ENCODE peak calls at places on chromosomes 13 and 19, in five cellular contexts. G, E, S, W and X are unnamed samples.

GRCh38 chr13:91112191-91112579 is 235.3 kb upstream of the MIR17HG start:
- DNase-seq in G (no peak), S (no peak), E (no peak), W (no peak), X (no peak)

GRCh38 chr19:18832331-18833140 is 777 bp downstream of the UPF1 start:
- DNase-seq in E (no peak), G (no peak), S (peak), W (peak), X (no peak)

GRCh38 chr13:80338781-80339577 is 1.9 kb downstream of the SPRY2 start:
- DNase-seq in E (peak), S (peak), W (peak), G (peak), X (peak)

GRCh38 chr19:17775245-17775927 is 19.6 kb upstream of the B3GNT3 start:
- DNase-seq in S (peak), W (no peak), G (no peak), E (no peak), X (no peak)

GRCh38 chr19:3366104-3366760 is at the start of gene NFIC:
- DNase-seq in E (peak), S (peak), G (peak), W (peak), X (peak)

GRCh38 chr13:49279885-49280284 is 32.2 kb downstream of the CDADC1 start:
- DNase-seq in G (no peak), E (no peak), W (no peak), S (no peak), X (no peak)

GRCh38 chr19:5681446-5682292 is 842 bp downstream of the HSD11B1L start:
- DNase-seq in S (no peak), W (no peak), G (no peak), E (no peak), X (no peak)

GRCh38 chr13:77002590-77003190 is 10.8 kb downstream of the CLN5 start:
- DNase-seq in S (peak), E (no peak), G (no peak), W (peak), X (peak)

GRCh38 chr13:98468929-98469328 is 108.0 kb downstream of the STK24 start:
- DNase-seq in S (no peak), E (no peak), W (no peak), G (no peak), X (no peak)

GRCh38 chr19:45276284-45276687 is 25.2 kb downstream of the MARK4 start:
- DNase-seq in G (no peak), W (no peak), S (peak), E (no peak), X (no peak)

GRCh38 chr19:45008554-45008953 is 7.3 kb downstream of the RELB start:
- DNase-seq in G (no peak), S (no peak), E (no peak), W (no peak), X (no peak)

GRCh38 chr13:34156841-34157365 is 339.0 kb downstream of the RFC3 start:
- DNase-seq in W (peak), G (peak), S (peak), E (peak), X (peak)

GRCh38 chr19:2479556-2480194 is 3.7 kb downstream of the GADD45B start:
- DNase-seq in G (no peak), E (no peak), W (no peak), S (no peak), X (no peak)

GRCh38 chr19:42569193-42569592 is 25.5 kb downstream of the CEACAM8 start:
- DNase-seq in W (no peak), S (no peak), E (no peak), G (no peak), X (no peak)

GRCh38 chr13:43303040-43303729 is 279.8 kb downstream of the DNAJC15 start:
- DNase-seq in E (no peak), S (peak), W (peak), G (no peak), X (peak)

GRCh38 chr13:99859178-99860177 is 112.1 kb downstream of the ZIC5 start:
- DNase-seq in S (no peak), W (peak), G (no peak), E (no peak), X (no peak)

GRCh38 chr13:92473736-92474465 is 752.7 kb upstream of the GPC6 start:
- DNase-seq in S (no peak), G (no peak), E (no peak), W (no peak), X (no peak)

GRCh38 chr19:13002389-13002898 is 7.2 kb downstream of the NFIX start:
- DNase-seq in E (peak), G (no peak), S (peak), W (no peak), X (no peak)

GRCh38 chr13:62643799-62644484 is 1228.3 kb upstream of the PCDH20 start:
- DNase-seq in S (no peak), W (peak), G (no peak), E (no peak), X (no peak)

GRCh38 chr13:51804295-51805172 is 571 bp upstream of the DHRS12 start:
- DNase-seq in S (no peak), W (peak), G (no peak), E (no peak), X (no peak)

GRCh38 chr13:36101157-36101556 is 30.0 kb downstream of the DCLK1 start:
- DNase-seq in E (no peak), W (no peak), G (no peak), S (no peak), X (no peak)

GRCh38 chr13:20270163-20270865 is 38.2 kb upstream of the GJB6 start:
- DNase-seq in W (no peak), E (no peak), G (no peak), S (no peak), X (peak)

GRCh38 chr19:13053761-13054604 is 48.7 kb downstream of the LYL1 start:
- DNase-seq in S (peak), W (no peak), G (peak), E (peak), X (peak)

GRCh38 chr19:13396256-13397080 is 109.8 kb downstream of the CACNA1A start:
- DNase-seq in E (no peak), W (peak), S (peak), G (no peak), X (peak)

GRCh38 chr13:108915095-108915633 is 285.8 kb downstream of the MYO16 start:
- DNase-seq in E (no peak), G (no peak), W (peak), S (peak), X (peak)

GRCh38 chr13:89097994-89098393 is 1426.8 kb downstream of the SLITRK5 start:
- DNase-seq in W (no peak), S (no peak), G (no peak), E (no peak), X (no peak)

GRCh38 chr19:47819841-47820244 is 1.9 kb upstream of the CRX start:
- DNase-seq in E (no peak), W (peak), S (no peak), G (no peak), X (no peak)

GRCh38 chr13:110876592-110876991 is 38.3 kb downstream of the ANKRD10 start:
- DNase-seq in E (no peak), G (no peak), W (no peak), S (no peak), X (no peak)

GRCh38 chr19:44796701-44797115 is 12.2 kb upstream of the BCAM start:
- DNase-seq in S (no peak), E (no peak), G (no peak), W (peak), X (peak)

GRCh38 chr13:29081036-29081435 is 260.9 kb downstream of the MTUS2 start:
- DNase-seq in W (peak), G (no peak), E (no peak), S (no peak), X (no peak)
- TF ChIP-seq CTCF in W (peak), G (no peak), E (no peak), S (no peak), X (no peak)

GRCh38 chr19:55482128-55482961 is 2.6 kb upstream of the NAT14 start:
- DNase-seq in W (no peak), E (no peak), G (no peak), S (no peak), X (no peak)
- H3K4me3 ChIP-seq in W (no peak), E (no peak), G (no peak), S (no peak), X (no peak)

DNA sequence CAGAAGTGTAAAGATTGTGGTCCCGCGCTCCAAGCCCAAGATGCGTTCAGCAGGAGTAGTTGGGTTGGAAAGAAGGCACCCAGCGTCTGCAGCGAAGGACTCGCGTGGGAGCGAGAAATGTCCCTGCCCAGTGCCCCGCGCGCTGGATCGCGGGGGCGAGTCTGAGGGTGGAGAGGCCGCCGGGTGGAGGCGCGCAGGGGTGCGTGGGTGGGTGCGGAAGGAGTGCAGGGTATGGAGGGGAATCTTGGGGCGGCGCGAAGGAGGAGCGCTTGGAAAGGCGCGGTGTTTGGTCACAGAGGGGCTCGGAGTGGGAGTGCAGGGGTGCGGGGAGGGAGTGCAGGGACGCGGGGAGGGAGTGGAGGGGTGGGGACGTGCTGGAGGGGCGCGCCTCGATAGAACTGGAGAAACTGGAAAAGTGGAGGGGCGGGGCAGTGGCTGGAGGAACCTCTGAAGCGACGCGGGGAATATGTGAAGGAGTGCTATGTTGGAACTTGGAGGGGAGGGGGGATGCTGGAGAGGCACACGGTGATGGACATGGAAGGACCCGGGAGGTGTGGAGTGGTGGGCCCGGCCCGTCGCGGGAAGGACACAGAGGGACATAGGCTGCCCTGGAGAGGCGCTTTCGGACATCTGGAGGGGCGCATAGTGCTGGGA is 21.1 kb upstream of the SGCG start:
- DNase-seq in E (peak), W (no peak), S (peak), G (no peak), X (no peak)
- TF ChIP-seq CTCF in E (no peak), W (no peak), S (no peak), G (no peak), X (no peak)

DNA sequence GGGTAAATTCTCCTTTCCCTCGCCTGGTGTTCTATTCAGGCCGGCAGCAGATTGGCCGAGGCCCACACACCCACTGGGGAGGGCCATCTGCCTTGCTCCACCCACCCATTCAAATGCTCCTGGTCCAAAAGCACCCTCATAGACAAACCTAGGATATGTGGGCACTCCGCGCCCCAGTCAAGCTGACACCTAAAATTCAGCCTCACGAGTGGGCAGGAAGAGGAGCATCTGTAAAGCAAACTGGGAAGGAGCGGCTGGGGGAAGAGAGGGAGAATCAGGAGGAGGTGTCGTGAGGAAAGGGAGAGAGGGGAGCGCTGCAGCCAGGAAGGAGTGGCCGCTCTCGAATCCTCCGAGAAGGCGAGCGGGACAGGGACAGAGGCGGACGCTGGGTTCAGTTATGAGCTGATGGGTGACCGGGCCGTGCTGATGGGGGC is 136.9 kb downstream of the USP12 start:
- DNase-seq in W (no peak), S (peak), G (no peak), E (no peak), X (no peak)
- H3K4me3 ChIP-seq in W (no peak), S (peak), G (peak), E (peak), X (peak)

GRCh38 chr19:50465000-50465399 is 11.3 kb upstream of the EMC10 start:
- DNase-seq in E (no peak), G (no peak), S (no peak), W (no peak), X (no peak)
- TF ChIP-seq CTCF in E (no peak), G (no peak), S (no peak), W (no peak), X (no peak)

GRCh38 chr13:112836940-112837339 is 132.1 kb upstream of the MCF2L start:
- DNase-seq in E (no peak), G (no peak), W (no peak), S (no peak), X (no peak)

GRCh38 chr13:112838038-112838965 is 130.7 kb upstream of the MCF2L start:
- DNase-seq in E (no peak), W (no peak), S (no peak), G (no peak), X (no peak)

GRCh38 chr13:112835796-112836195 is 133.2 kb upstream of the MCF2L start:
- DNase-seq in W (no peak), S (no peak), E (no peak), G (no peak), X (no peak)

GRCh38 chr13:112839347-112840105 is 129.5 kb upstream of the MCF2L start:
- DNase-seq in E (no peak), G (peak), W (no peak), S (peak), X (peak)

DNA sequence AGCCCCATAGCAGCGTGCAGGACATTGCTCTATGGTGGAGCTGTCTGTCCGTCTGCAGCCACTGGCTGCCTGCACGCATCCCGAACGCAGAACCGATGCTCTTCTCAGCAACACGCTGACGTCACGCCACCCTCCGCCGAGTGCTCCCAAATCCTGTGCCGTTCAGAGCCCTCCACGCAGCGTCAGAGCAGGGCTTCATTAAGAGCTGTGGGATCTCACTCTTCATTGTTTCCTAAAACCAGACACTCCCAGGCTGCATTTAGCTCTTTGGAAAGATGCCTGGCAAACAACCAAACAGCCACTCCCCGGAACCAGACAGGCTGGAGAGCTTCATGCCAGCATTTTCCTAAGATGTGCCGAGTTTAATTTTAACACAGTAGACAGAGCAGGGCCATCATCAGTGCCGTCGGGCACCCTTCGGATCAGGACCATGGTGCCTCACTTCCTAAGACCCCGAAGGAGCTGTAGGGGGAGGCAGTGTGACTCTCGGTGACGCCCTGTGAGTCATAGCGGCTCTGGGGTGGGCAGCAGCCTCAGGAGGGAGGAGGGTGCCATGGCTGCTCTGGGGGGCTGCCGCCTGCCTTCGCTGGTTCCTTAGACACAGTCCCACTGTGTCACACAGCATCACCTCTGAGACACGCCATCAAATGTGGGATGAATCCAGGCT is 131.5 kb upstream of the MCF2L start:
- DNase-seq in W (no peak), S (peak), G (no peak), E (no peak), X (no peak)
- H3K4me3 ChIP-seq in W (no peak), S (no peak), G (no peak), E (no peak), X (no peak)

DNA sequence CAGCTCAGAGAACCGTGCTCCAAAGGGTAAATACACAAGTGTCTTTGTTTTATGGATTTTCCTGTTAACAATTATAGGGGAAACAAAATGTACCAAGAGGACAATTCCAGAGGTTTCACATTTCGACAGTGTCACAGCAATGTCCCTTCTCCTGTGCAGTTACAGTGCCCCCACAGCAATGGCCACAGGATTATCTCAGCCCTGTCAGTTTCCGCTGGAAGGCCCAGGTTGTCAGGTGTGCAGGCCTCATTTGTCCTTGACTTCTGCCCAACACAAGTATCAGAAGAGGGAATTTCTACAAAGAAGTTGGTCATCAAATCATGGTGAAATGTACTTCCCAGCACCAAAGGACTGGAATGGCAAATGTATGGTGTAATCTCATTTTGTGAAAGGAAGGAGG is 11.2 kb upstream of the N4BP2L2 start:
- DNase-seq in S (no peak), W (no peak), E (no peak), G (no peak), X (no peak)
- TF ChIP-seq CTCF in S (no peak), W (no peak), E (no peak), G (no peak), X (no peak)

GRCh38 chr19:4376245-4376990 is 23.9 kb downstream of the SH3GL1 start:
- DNase-seq in S (no peak), G (no peak), W (no peak), E (no peak), X (no peak)
- H3K4me3 ChIP-seq in S (no peak), G (no peak), W (peak), E (no peak), X (no peak)

DNA sequence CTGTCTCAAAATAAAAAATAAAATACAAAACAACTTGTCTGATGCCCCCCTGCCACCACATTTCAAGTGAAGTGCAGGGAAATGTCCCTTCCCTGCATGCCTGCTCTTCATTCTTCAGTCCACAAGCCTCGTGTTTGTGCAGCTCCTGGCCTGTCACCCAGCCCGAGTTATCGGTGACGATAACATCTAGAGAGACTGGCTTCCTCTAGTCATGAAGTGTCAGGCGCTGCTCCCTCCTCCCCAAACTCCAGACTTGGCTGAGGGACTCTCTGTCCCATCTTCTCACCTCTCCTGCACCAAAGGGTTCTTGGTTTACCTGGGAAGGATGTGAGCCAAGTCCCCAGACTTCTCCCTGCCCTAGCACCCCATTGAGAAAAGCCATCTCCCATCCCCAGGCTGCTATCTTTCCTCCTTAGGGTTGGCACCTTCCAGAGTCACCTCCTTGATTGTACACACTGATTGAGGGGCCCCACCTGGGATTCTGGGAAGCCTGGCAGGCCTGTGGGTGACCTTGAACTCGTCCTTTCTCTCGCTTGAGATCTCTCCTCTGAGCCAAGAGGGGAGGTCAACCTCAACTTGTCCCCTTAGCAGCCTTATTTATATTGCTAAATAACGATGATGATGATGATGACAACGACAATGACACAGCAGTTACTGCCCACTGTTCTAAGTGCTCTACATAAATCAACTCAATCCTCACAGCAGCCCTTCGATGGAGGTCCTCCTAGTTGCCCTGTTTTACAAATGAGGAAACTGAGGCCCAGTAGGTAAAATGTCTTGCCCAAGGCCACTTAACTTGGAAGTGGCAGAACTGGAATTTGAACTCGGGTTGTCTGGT is 13.1 kb upstream of the PLAUR start:
- DNase-seq in S (no peak), W (no peak), E (no peak), G (no peak), X (no peak)
- TF ChIP-seq CTCF in S (no peak), W (no peak), E (no peak), G (no peak), X (no peak)

DNA sequence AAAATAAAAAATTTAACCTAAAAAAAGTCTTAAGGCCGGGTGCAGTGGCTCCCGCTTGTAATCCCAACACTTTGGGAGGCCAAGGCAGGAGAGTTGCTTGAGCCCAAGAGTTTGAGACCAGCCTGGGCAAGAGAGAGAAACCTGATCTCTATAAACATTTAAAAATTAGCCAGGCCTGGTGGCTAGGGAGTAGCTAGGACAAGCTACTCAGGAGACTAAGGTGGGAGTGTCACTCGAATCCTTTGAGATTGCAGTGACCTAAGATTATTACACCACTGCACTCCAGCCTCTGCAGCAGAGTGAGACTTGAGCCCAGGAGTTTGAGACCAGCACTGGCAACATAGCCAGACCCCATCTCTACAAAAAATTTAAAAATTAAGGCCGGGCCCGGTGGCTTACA is 1.1 kb downstream of the CCDC97 start:
- DNase-seq in W (no peak), G (no peak), S (no peak), E (no peak), X (no peak)
- H3K4me3 ChIP-seq in W (peak), G (peak), S (peak), E (peak), X (peak)